ENCODE peak calls at places on chromosomes 13 and 19, in eight cellular contexts. One of them, this sample, is unnamed.

GRCh38 chr19:5343848-5344247 is 3.2 kb upstream of the PTPRS start:
- DNase-seq in iPS DF 6.9: no peak
- DNase-seq in RWPE1: no peak
- DNase-seq in heart right ventricle: no peak
- DNase-seq in IMR-90: peak
- DNase-seq in breast epithelium: no peak
- DNase-seq in caudate nucleus: no peak
- DNase-seq in aorta: no peak
- DNase-seq in this sample: no peak

GRCh38 chr13:97125051-97125809 is 96.9 kb upstream of the MBNL2 start:
- DNase-seq in iPS DF 6.9: no peak
- DNase-seq in RWPE1: peak
- DNase-seq in heart right ventricle: no peak
- DNase-seq in IMR-90: peak
- DNase-seq in breast epithelium: no peak
- DNase-seq in caudate nucleus: no peak
- DNase-seq in aorta: no peak
- DNase-seq in this sample: peak

GRCh38 chr13:20709782-20710181 is 6.3 kb downstream of the IL17D start:
- DNase-seq in iPS DF 6.9: no peak
- DNase-seq in RWPE1: no peak
- DNase-seq in heart right ventricle: no peak
- DNase-seq in IMR-90: no peak
- DNase-seq in breast epithelium: no peak
- DNase-seq in caudate nucleus: no peak
- DNase-seq in aorta: no peak
- DNase-seq in this sample: no peak

GRCh38 chr19:48489608-48490216 is 20.5 kb downstream of the CYTH2 start:
- DNase-seq in iPS DF 6.9: no peak
- DNase-seq in RWPE1: peak
- DNase-seq in heart right ventricle: peak
- DNase-seq in IMR-90: peak
- DNase-seq in breast epithelium: peak
- DNase-seq in caudate nucleus: no peak
- DNase-seq in aorta: peak
- DNase-seq in this sample: no peak

GRCh38 chr13:22028831-22029230 is 358.0 kb downstream of the FGF9 start:
- DNase-seq in iPS DF 6.9: no peak
- DNase-seq in RWPE1: no peak
- DNase-seq in heart right ventricle: no peak
- DNase-seq in IMR-90: no peak
- DNase-seq in breast epithelium: no peak
- DNase-seq in caudate nucleus: no peak
- DNase-seq in aorta: no peak
- DNase-seq in this sample: no peak

GRCh38 chr19:57473646-57474045 is 3.7 kb downstream of the ZNF772 start:
- DNase-seq in iPS DF 6.9: no peak
- DNase-seq in RWPE1: no peak
- DNase-seq in heart right ventricle: no peak
- DNase-seq in IMR-90: no peak
- DNase-seq in breast epithelium: no peak
- DNase-seq in caudate nucleus: no peak
- DNase-seq in aorta: no peak
- DNase-seq in this sample: no peak

GRCh38 chr13:43916828-43917227 is 37.1 kb downstream of the LACC1 start:
- DNase-seq in iPS DF 6.9: no peak
- DNase-seq in RWPE1: no peak
- DNase-seq in heart right ventricle: no peak
- DNase-seq in IMR-90: no peak
- DNase-seq in breast epithelium: no peak
- DNase-seq in caudate nucleus: no peak
- DNase-seq in aorta: no peak
- DNase-seq in this sample: no peak

GRCh38 chr19:3233831-3234230 is 9.4 kb downstream of the CELF5 start:
- DNase-seq in iPS DF 6.9: no peak
- DNase-seq in RWPE1: no peak
- DNase-seq in heart right ventricle: no peak
- DNase-seq in IMR-90: no peak
- DNase-seq in breast epithelium: no peak
- DNase-seq in caudate nucleus: no peak
- DNase-seq in aorta: no peak
- DNase-seq in this sample: no peak

GRCh38 chr13:25170554-25171107 is 1.5 kb downstream of the AMER2 start:
- DNase-seq in iPS DF 6.9: no peak
- DNase-seq in RWPE1: no peak
- DNase-seq in heart right ventricle: no peak
- DNase-seq in IMR-90: no peak
- DNase-seq in breast epithelium: no peak
- DNase-seq in caudate nucleus: peak
- DNase-seq in aorta: no peak
- DNase-seq in this sample: no peak

GRCh38 chr13:111115841-111116500 is 861 bp downstream of the ARHGEF7 start:
- DNase-seq in iPS DF 6.9: no peak
- DNase-seq in RWPE1: no peak
- DNase-seq in heart right ventricle: peak
- DNase-seq in IMR-90: peak
- DNase-seq in breast epithelium: no peak
- DNase-seq in caudate nucleus: no peak
- DNase-seq in aorta: peak
- DNase-seq in this sample: no peak

GRCh38 chr19:21328402-21328801 is 808 bp downstream of the ZNF708 start:
- DNase-seq in iPS DF 6.9: no peak
- DNase-seq in RWPE1: peak
- DNase-seq in heart right ventricle: no peak
- DNase-seq in IMR-90: no peak
- DNase-seq in breast epithelium: no peak
- DNase-seq in caudate nucleus: no peak
- DNase-seq in aorta: no peak
- DNase-seq in this sample: no peak

GRCh38 chr19:21910318-21910717 is 74.3 kb upstream of the ZNF43 start:
- DNase-seq in iPS DF 6.9: no peak
- DNase-seq in RWPE1: no peak
- DNase-seq in heart right ventricle: no peak
- DNase-seq in IMR-90: no peak
- DNase-seq in breast epithelium: no peak
- DNase-seq in caudate nucleus: no peak
- DNase-seq in aorta: no peak
- DNase-seq in this sample: peak

GRCh38 chr19:42069619-42070293 is at the start of gene GRIK5:
- DNase-seq in iPS DF 6.9: no peak
- DNase-seq in RWPE1: no peak
- DNase-seq in heart right ventricle: no peak
- DNase-seq in IMR-90: no peak
- DNase-seq in breast epithelium: no peak
- DNase-seq in caudate nucleus: peak
- DNase-seq in aorta: no peak
- DNase-seq in this sample: no peak

GRCh38 chr13:29852464-29853054 is 2.1 kb upstream of the UBL3 start:
- DNase-seq in iPS DF 6.9: no peak
- DNase-seq in RWPE1: no peak
- DNase-seq in heart right ventricle: no peak
- DNase-seq in IMR-90: peak
- DNase-seq in breast epithelium: no peak
- DNase-seq in caudate nucleus: no peak
- DNase-seq in aorta: no peak
- DNase-seq in this sample: no peak

GRCh38 chr19:15180451-15181390 is 20.1 kb downstream of the NOTCH3 start:
- DNase-seq in iPS DF 6.9: no peak
- DNase-seq in RWPE1: no peak
- DNase-seq in heart right ventricle: peak
- DNase-seq in IMR-90: no peak
- DNase-seq in breast epithelium: no peak
- DNase-seq in caudate nucleus: no peak
- DNase-seq in aorta: peak
- DNase-seq in this sample: no peak

GRCh38 chr13:83162493-83162892 is 719.8 kb downstream of the SLITRK1 start:
- DNase-seq in iPS DF 6.9: no peak
- DNase-seq in RWPE1: no peak
- DNase-seq in heart right ventricle: no peak
- DNase-seq in IMR-90: peak
- DNase-seq in breast epithelium: no peak
- DNase-seq in caudate nucleus: no peak
- DNase-seq in aorta: no peak
- DNase-seq in this sample: no peak

GRCh38 chr19:48836089-48837017 is at the start of gene HSD17B14:
- DNase-seq in iPS DF 6.9: no peak
- DNase-seq in RWPE1: no peak
- DNase-seq in heart right ventricle: peak
- DNase-seq in IMR-90: no peak
- DNase-seq in breast epithelium: no peak
- DNase-seq in caudate nucleus: peak
- DNase-seq in aorta: peak
- DNase-seq in this sample: no peak

DNA sequence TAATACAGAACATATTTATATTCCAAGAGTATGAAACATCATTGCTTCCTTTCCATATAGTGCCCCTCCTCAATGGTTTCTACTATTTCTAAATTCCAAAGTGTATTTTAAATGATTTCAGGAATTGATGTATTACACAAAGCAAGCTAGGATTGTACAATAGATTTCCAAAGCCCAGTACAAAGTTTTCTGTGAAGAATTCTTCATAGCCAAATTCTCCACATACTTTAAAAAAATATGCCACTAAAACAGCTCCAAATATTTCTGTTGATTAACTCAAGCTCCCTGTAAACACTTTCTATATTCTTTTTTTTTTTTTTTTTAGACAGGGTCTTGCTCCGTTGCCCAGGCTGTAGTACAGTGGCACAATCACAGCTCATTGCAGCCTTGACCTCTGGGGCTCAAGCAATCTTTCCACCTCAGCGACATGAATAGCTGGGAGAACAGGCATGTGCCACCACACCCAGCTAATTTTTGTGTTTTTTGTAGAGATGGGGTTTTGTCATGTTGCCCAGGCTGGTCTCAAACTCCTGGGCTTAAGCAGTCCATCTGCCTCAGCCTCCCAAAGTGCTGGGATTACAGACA is 50.6 kb downstream of the ELF1 start:
- DNase-seq in iPS DF 6.9: no peak
- DNase-seq in RWPE1: no peak
- DNase-seq in heart right ventricle: no peak
- DNase-seq in IMR-90: no peak
- DNase-seq in breast epithelium: no peak
- DNase-seq in caudate nucleus: no peak
- DNase-seq in aorta: no peak
- DNase-seq in this sample: no peak
- H3K27ac ChIP-seq in iPS DF 6.9: no peak
- H3K27ac ChIP-seq in RWPE1: no peak
- H3K27ac ChIP-seq in heart right ventricle: no peak
- H3K27ac ChIP-seq in IMR-90: no peak
- H3K27ac ChIP-seq in breast epithelium: no peak
- H3K27ac ChIP-seq in caudate nucleus: no peak
- H3K27ac ChIP-seq in aorta: no peak
- H3K27ac ChIP-seq in this sample: no peak

GRCh38 chr19:13002389-13002898 is 7.2 kb downstream of the NFIX start:
- DNase-seq in iPS DF 6.9: no peak
- DNase-seq in RWPE1: no peak
- DNase-seq in heart right ventricle: no peak
- DNase-seq in IMR-90: no peak
- DNase-seq in breast epithelium: no peak
- DNase-seq in caudate nucleus: peak
- DNase-seq in aorta: peak
- DNase-seq in this sample: no peak
- H3K27ac ChIP-seq in iPS DF 6.9: no peak
- H3K27ac ChIP-seq in RWPE1: peak
- H3K27ac ChIP-seq in heart right ventricle: peak
- H3K27ac ChIP-seq in IMR-90: peak
- H3K27ac ChIP-seq in breast epithelium: peak
- H3K27ac ChIP-seq in caudate nucleus: peak
- H3K27ac ChIP-seq in aorta: peak
- H3K27ac ChIP-seq in this sample: no peak

GRCh38 chr13:40043759-40044158 is 388.3 kb downstream of the COG6 start:
- DNase-seq in iPS DF 6.9: no peak
- DNase-seq in RWPE1: no peak
- DNase-seq in heart right ventricle: no peak
- DNase-seq in IMR-90: no peak
- DNase-seq in breast epithelium: no peak
- DNase-seq in caudate nucleus: no peak
- DNase-seq in aorta: no peak
- DNase-seq in this sample: no peak
- H3K27ac ChIP-seq in iPS DF 6.9: no peak
- H3K27ac ChIP-seq in RWPE1: no peak
- H3K27ac ChIP-seq in heart right ventricle: no peak
- H3K27ac ChIP-seq in IMR-90: no peak
- H3K27ac ChIP-seq in breast epithelium: no peak
- H3K27ac ChIP-seq in caudate nucleus: no peak
- H3K27ac ChIP-seq in aorta: no peak
- H3K27ac ChIP-seq in this sample: no peak

DNA sequence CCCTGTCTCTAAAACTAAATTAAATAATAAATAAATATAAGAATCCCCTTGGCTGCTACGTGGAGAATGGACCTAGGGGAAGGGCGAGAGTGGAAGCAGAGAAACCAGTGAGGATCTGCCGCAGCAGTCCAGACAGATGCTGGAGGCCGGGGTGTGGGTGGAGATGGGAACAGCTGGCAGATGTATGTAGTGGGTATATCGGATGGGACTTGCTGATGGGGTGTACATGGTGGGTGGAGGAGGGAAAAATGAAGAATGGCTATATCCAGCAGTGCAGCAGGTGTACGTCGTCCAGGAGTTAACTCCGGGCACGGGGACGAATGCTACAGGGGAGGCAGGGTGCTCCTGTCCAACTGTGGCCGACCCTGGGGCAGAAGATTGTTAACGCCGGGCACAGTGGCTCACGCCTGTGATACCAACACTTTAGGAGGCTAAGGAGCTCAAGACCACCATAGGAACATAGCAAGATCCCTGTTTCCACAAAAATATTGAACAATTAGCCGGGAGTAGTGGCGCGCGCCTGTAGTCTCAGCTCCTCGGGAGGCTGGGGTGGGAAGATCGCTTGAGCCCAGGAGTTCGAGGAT is 654 bp downstream of the CEP89 start:
- DNase-seq in iPS DF 6.9: no peak
- DNase-seq in RWPE1: no peak
- DNase-seq in heart right ventricle: no peak
- DNase-seq in IMR-90: no peak
- DNase-seq in breast epithelium: no peak
- DNase-seq in caudate nucleus: no peak
- DNase-seq in aorta: no peak
- DNase-seq in this sample: peak
- H3K27ac ChIP-seq in iPS DF 6.9: no peak
- H3K27ac ChIP-seq in RWPE1: peak
- H3K27ac ChIP-seq in heart right ventricle: no peak
- H3K27ac ChIP-seq in IMR-90: peak
- H3K27ac ChIP-seq in breast epithelium: no peak
- H3K27ac ChIP-seq in caudate nucleus: no peak
- H3K27ac ChIP-seq in aorta: no peak
- H3K27ac ChIP-seq in this sample: no peak

This sample was measured in foreskin keratinocyte.